ENCODE peak calls at places on chromosomes 5 and 9, in nine cellular contexts. F is CD8-positive, alpha-beta memory T cell; E is NCI-H82; C is AG09309; B is stomach; P is HFFc6; Z is G401; O is substantia nigra; M is T-helper 2 cell. K is an unnamed sample.

GRCh38 chr5:59422026-59422941 is 471.2 kb downstream of the PDE4D start:
- DNase-seq in F (no peak), E (no peak), C (no peak), B (no peak), P (no peak), Z (no peak), O (no peak), M (no peak), K (no peak)

GRCh38 chr5:111781200-111781599 is 24.2 kb upstream of the NREP start:
- DNase-seq in F (no peak), E (no peak), C (no peak), B (peak; percentile 34), P (no peak), Z (no peak), O (peak; percentile 14), M (no peak), K (no peak)

GRCh38 chr9:80707120-80707519 is 982.2 kb downstream of the TLE1 start:
- DNase-seq in F (no peak), E (no peak), C (no peak), B (no peak), P (no peak), Z (no peak), O (no peak), M (no peak), K (no peak)

GRCh38 chr9:18906656-18907395 is 126.2 kb downstream of the SAXO1 start:
- DNase-seq in F (no peak), E (no peak), C (no peak), B (no peak), P (peak; percentile 35), Z (peak; percentile 12), O (no peak), M (no peak), K (no peak)

GRCh38 chr5:123180178-123180577 is 91.1 kb downstream of the PRDM6 start:
- DNase-seq in F (no peak), E (peak; percentile 14), C (no peak), B (no peak), P (no peak), Z (no peak), O (no peak), M (no peak), K (no peak)

GRCh38 chr5:31153523-31153922 is 40.0 kb upstream of the CDH6 start:
- DNase-seq in F (no peak), E (no peak), C (peak; percentile 25), B (no peak), P (no peak), Z (no peak), O (no peak), M (no peak), K (no peak)

GRCh38 chr9:136622538-136622948 is 40.2 kb upstream of the EGFL7 start:
- DNase-seq in F (no peak), E (no peak), C (no peak), B (no peak), P (no peak), Z (no peak), O (no peak), M (no peak), K (no peak)

GRCh38 chr5:158084292-158084691 is 225.3 kb upstream of the CLINT1 start:
- DNase-seq in F (no peak), E (no peak), C (no peak), B (no peak), P (no peak), Z (no peak), O (no peak), M (no peak), K (no peak)

GRCh38 chr9:113541019-113541900 is 77.7 kb downstream of the RGS3 start:
- DNase-seq in F (no peak), E (peak; percentile 63), C (no peak), B (peak; percentile 69), P (peak; percentile 28), Z (peak; percentile 43), O (peak; percentile 67), M (no peak), K (no peak)

GRCh38 chr5:141560141-141560540 is 58.7 kb downstream of the DIAPH1 start:
- DNase-seq in F (no peak), E (peak; percentile 48), C (no peak), B (no peak), P (no peak), Z (peak; percentile 83), O (no peak), M (no peak), K (no peak)

GRCh38 chr5:165333623-165334022 is 1828.2 kb downstream of the MAT2B start:
- DNase-seq in F (no peak), E (no peak), C (no peak), B (no peak), P (no peak), Z (no peak), O (no peak), M (no peak), K (no peak)

GRCh38 chr5:97455996-97456395 is 272.9 kb upstream of the RIOK2 start:
- DNase-seq in F (no peak), E (no peak), C (no peak), B (no peak), P (no peak), Z (no peak), O (no peak), M (no peak), K (no peak)

GRCh38 chr5:102764381-102765005 is 9.4 kb downstream of the PAM start:
- DNase-seq in F (no peak), E (no peak), C (no peak), B (no peak), P (no peak), Z (no peak), O (no peak), M (no peak), K (no peak)

GRCh38 chr5:107426209-107426608 is 244.5 kb downstream of the EFNA5 start:
- DNase-seq in F (no peak), E (no peak), C (no peak), B (no peak), P (no peak), Z (no peak), O (no peak), M (no peak), K (no peak)